ENCODE peak calls at places on chromosomes 12 and 14, in six cellular contexts. One of them, this sample, is unnamed.

GRCh38 chr12:75623631-75624118 is 112.3 kb upstream of the KRR1 start:
- DNase-seq in lower leg skin: no peak
- DNase-seq in AG04450: no peak
- DNase-seq in cardiac fibroblast: peak
- DNase-seq in GM06990: no peak
- DNase-seq in astrocyte: peak
- DNase-seq in this sample: peak

GRCh38 chr14:72683787-72684186 is 210.1 kb downstream of the DPF3 start:
- DNase-seq in lower leg skin: no peak
- DNase-seq in AG04450: no peak
- DNase-seq in cardiac fibroblast: no peak
- DNase-seq in GM06990: no peak
- DNase-seq in astrocyte: no peak
- DNase-seq in this sample: no peak

GRCh38 chr12:68630050-68630449 is 19.4 kb downstream of the RAP1B start:
- DNase-seq in lower leg skin: no peak
- DNase-seq in AG04450: no peak
- DNase-seq in cardiac fibroblast: no peak
- DNase-seq in GM06990: no peak
- DNase-seq in astrocyte: no peak
- DNase-seq in this sample: no peak

GRCh38 chr12:86241600-86241999 is 14.6 kb downstream of the MGAT4C start:
- DNase-seq in lower leg skin: no peak
- DNase-seq in AG04450: no peak
- DNase-seq in cardiac fibroblast: no peak
- DNase-seq in GM06990: no peak
- DNase-seq in astrocyte: no peak
- DNase-seq in this sample: no peak

GRCh38 chr12:10672231-10672868 is 1.5 kb downstream of the STYK1 start:
- DNase-seq in lower leg skin: no peak
- DNase-seq in AG04450: no peak
- DNase-seq in cardiac fibroblast: no peak
- DNase-seq in GM06990: no peak
- DNase-seq in astrocyte: no peak
- DNase-seq in this sample: no peak

GRCh38 chr14:55707365-55707804 is 127.4 kb downstream of the KTN1 start:
- DNase-seq in lower leg skin: no peak
- DNase-seq in AG04450: no peak
- DNase-seq in cardiac fibroblast: peak
- DNase-seq in GM06990: no peak
- DNase-seq in astrocyte: peak
- DNase-seq in this sample: peak

GRCh38 chr14:59358774-59359173 is 106.4 kb downstream of the GPR135 start:
- DNase-seq in lower leg skin: no peak
- DNase-seq in AG04450: no peak
- DNase-seq in cardiac fibroblast: no peak
- DNase-seq in GM06990: no peak
- DNase-seq in astrocyte: no peak
- DNase-seq in this sample: no peak

GRCh38 chr12:51183816-51184215 is 10.9 kb upstream of the TFCP2 start:
- DNase-seq in lower leg skin: no peak
- DNase-seq in AG04450: no peak
- DNase-seq in cardiac fibroblast: peak
- DNase-seq in GM06990: no peak
- DNase-seq in astrocyte: peak
- DNase-seq in this sample: peak

GRCh38 chr12:42759622-42760273 is 170.2 kb upstream of the PRICKLE1 start:
- DNase-seq in lower leg skin: peak
- DNase-seq in AG04450: no peak
- DNase-seq in cardiac fibroblast: peak
- DNase-seq in GM06990: no peak
- DNase-seq in astrocyte: peak
- DNase-seq in this sample: peak

GRCh38 chr12:62466018-62466595 is 519 bp upstream of the MON2 start:
- DNase-seq in lower leg skin: peak
- DNase-seq in AG04450: no peak
- DNase-seq in cardiac fibroblast: peak
- DNase-seq in GM06990: no peak
- DNase-seq in astrocyte: peak
- DNase-seq in this sample: peak

GRCh38 chr14:54556535-54556934 is 10.4 kb upstream of the SAMD4A start:
- DNase-seq in lower leg skin: no peak
- DNase-seq in AG04450: no peak
- DNase-seq in cardiac fibroblast: no peak
- DNase-seq in GM06990: no peak
- DNase-seq in astrocyte: no peak
- DNase-seq in this sample: no peak

GRCh38 chr14:54001189-54001878 is 44.7 kb upstream of the BMP4 start:
- DNase-seq in lower leg skin: no peak
- DNase-seq in AG04450: no peak
- DNase-seq in cardiac fibroblast: no peak
- DNase-seq in GM06990: no peak
- DNase-seq in astrocyte: peak
- DNase-seq in this sample: no peak

GRCh38 chr12:79344855-79345840 is 345.6 kb downstream of the PAWR start:
- DNase-seq in lower leg skin: no peak
- DNase-seq in AG04450: no peak
- DNase-seq in cardiac fibroblast: peak
- DNase-seq in GM06990: no peak
- DNase-seq in astrocyte: peak
- DNase-seq in this sample: peak
- TF ChIP-seq CTCF in lower leg skin: no peak
- TF ChIP-seq CTCF in AG04450: peak
- TF ChIP-seq CTCF in cardiac fibroblast: peak
- TF ChIP-seq CTCF in GM06990: peak
- TF ChIP-seq CTCF in astrocyte: peak
- TF ChIP-seq CTCF in this sample: peak

GRCh38 chr14:73995977-73996378 is 23.1 kb downstream of the ENTPD5 start:
- DNase-seq in lower leg skin: no peak
- DNase-seq in AG04450: no peak
- DNase-seq in cardiac fibroblast: no peak
- DNase-seq in GM06990: no peak
- DNase-seq in astrocyte: no peak
- DNase-seq in this sample: no peak

GRCh38 chr14:73998736-73999135 is 20.4 kb downstream of the ENTPD5 start:
- DNase-seq in lower leg skin: no peak
- DNase-seq in AG04450: no peak
- DNase-seq in cardiac fibroblast: no peak
- DNase-seq in GM06990: no peak
- DNase-seq in astrocyte: no peak
- DNase-seq in this sample: no peak

GRCh38 chr14:73996731-73997107 is 22.4 kb downstream of the ENTPD5 start:
- DNase-seq in lower leg skin: no peak
- DNase-seq in AG04450: no peak
- DNase-seq in cardiac fibroblast: no peak
- DNase-seq in GM06990: no peak
- DNase-seq in astrocyte: no peak
- DNase-seq in this sample: no peak

GRCh38 chr14:73997944-73998451 is 21.1 kb downstream of the ENTPD5 start:
- DNase-seq in lower leg skin: no peak
- DNase-seq in AG04450: no peak
- DNase-seq in cardiac fibroblast: no peak
- DNase-seq in GM06990: no peak
- DNase-seq in astrocyte: no peak
- DNase-seq in this sample: no peak

DNA sequence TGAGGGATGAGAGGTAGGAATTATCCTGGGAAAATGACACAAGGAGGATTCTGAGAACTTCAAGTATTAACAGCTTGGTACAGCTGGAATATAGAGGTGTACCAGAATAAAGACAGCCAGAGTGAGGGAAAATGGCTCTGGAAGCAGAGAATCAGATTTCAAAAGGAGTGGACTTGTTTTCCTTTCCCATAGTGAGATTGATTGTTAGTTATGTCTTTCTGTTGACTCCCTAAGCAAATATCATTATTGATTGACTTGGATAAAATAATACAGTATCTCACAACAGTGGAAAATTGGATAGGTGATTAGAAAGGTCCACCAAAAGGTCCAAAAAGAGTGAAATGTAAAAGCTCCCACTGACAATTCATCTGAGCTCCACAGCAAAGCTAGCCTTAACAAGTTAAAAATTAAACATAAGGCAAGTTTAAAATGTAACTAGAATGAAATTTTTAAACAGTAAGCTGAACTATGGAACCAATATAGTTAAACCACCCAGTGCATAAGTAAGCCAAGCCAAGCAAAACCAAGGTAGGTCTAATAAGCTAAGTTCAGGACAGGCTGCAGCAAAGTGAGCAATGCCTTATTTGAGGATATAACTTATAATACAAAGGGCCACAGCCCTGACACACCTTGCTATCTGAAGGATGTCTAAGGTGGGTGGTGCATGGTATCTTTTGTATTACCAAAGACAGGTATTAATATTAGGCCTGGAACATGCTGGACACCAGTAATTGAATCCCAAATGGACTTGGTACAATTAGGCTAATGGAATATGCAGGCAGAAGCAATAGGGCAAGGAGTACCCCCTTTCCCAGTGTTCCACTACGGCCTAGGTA is 21.8 kb downstream of the ENTPD5 start:
- DNase-seq in lower leg skin: no peak
- DNase-seq in AG04450: no peak
- DNase-seq in cardiac fibroblast: no peak
- DNase-seq in GM06990: no peak
- DNase-seq in astrocyte: no peak
- DNase-seq in this sample: no peak
- H3K4me3 ChIP-seq in lower leg skin: no peak
- H3K4me3 ChIP-seq in AG04450: no peak
- H3K4me3 ChIP-seq in cardiac fibroblast: no peak
- H3K4me3 ChIP-seq in GM06990: no peak
- H3K4me3 ChIP-seq in astrocyte: no peak
- H3K4me3 ChIP-seq in this sample: no peak

GRCh38 chr12:54589964-54590363 is 1.5 kb upstream of the PPP1R1A start:
- DNase-seq in lower leg skin: no peak
- DNase-seq in AG04450: no peak
- DNase-seq in cardiac fibroblast: no peak
- DNase-seq in GM06990: no peak
- DNase-seq in astrocyte: no peak
- DNase-seq in this sample: no peak
- TF ChIP-seq CTCF in lower leg skin: no peak
- TF ChIP-seq CTCF in AG04450: no peak
- TF ChIP-seq CTCF in cardiac fibroblast: no peak
- TF ChIP-seq CTCF in GM06990: no peak
- TF ChIP-seq CTCF in astrocyte: no peak
- TF ChIP-seq CTCF in this sample: no peak

GRCh38 chr14:103848720-103849077 is 1.3 kb upstream of the PPP1R13B start:
- DNase-seq in lower leg skin: peak
- DNase-seq in AG04450: no peak
- DNase-seq in cardiac fibroblast: no peak
- DNase-seq in GM06990: no peak
- DNase-seq in astrocyte: no peak
- DNase-seq in this sample: no peak
- H3K4me3 ChIP-seq in lower leg skin: no peak
- H3K4me3 ChIP-seq in AG04450: no peak
- H3K4me3 ChIP-seq in cardiac fibroblast: no peak
- H3K4me3 ChIP-seq in GM06990: no peak
- H3K4me3 ChIP-seq in astrocyte: no peak
- H3K4me3 ChIP-seq in this sample: no peak

DNA sequence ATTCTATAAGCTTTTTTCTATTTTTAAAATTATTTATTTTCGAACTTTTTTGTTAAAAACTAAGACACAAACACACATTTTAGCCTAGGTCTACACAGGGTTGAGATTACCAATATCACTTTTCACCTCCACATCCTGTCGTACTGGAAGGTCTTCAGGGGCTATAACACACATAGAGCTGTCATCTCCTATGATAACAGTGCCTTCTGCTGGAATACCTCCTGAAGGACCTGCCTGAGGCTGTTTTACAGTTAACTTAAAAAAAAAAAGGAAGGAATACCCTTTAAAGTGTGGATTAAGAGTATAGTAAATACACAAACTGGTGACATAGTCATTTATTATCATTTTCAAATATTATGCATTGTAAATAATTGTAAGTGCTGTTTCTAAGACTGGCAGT is 43.0 kb downstream of the RASSF8 start:
- DNase-seq in lower leg skin: no peak
- DNase-seq in AG04450: no peak
- DNase-seq in cardiac fibroblast: no peak
- DNase-seq in GM06990: no peak
- DNase-seq in astrocyte: no peak
- DNase-seq in this sample: no peak
- TF ChIP-seq CTCF in lower leg skin: no peak
- TF ChIP-seq CTCF in AG04450: no peak
- TF ChIP-seq CTCF in cardiac fibroblast: no peak
- TF ChIP-seq CTCF in GM06990: no peak
- TF ChIP-seq CTCF in astrocyte: no peak
- TF ChIP-seq CTCF in this sample: no peak

GRCh38 chr12:110004598-110004997 is 5.4 kb downstream of the ANKRD13A start:
- DNase-seq in lower leg skin: no peak
- DNase-seq in AG04450: no peak
- DNase-seq in cardiac fibroblast: no peak
- DNase-seq in GM06990: peak
- DNase-seq in astrocyte: no peak
- DNase-seq in this sample: no peak
- H3K4me3 ChIP-seq in lower leg skin: no peak
- H3K4me3 ChIP-seq in AG04450: no peak
- H3K4me3 ChIP-seq in cardiac fibroblast: no peak
- H3K4me3 ChIP-seq in GM06990: no peak
- H3K4me3 ChIP-seq in astrocyte: no peak
- H3K4me3 ChIP-seq in this sample: no peak

This sample was measured in fibroblast of villous mesenchyme.